ENCODE peak calls at places on chromosomes 6 and 20, in five cellular contexts. F is K562, O is HepG2, I is SK-N-SH, V is H1. U is an unnamed sample.
A peak's percentile ranks its signal among the peaks of the same experiment; 100 is the strongest.

GRCh38 chr6:80527552-80528052 is 421.1 kb downstream of the BCKDHB start:
- DNase-seq in F (no peak), O (peak; percentile 93), I (no peak), V (no peak), U (no peak)

GRCh38 chr6:155201461-155202226 is 62.2 kb upstream of the CLDN20 start:
- DNase-seq in F (no peak), O (no peak), I (no peak), V (no peak), U (no peak)

GRCh38 chr6:12785921-12786320 is 69.4 kb downstream of the PHACTR1 start:
- DNase-seq in F (no peak), O (no peak), I (no peak), V (no peak), U (no peak)

GRCh38 chr6:79077680-79078056 is 386 bp downstream of the PHIP start:
- DNase-seq in F (peak; percentile 57), O (no peak), I (peak; percentile 78), V (no peak), U (no peak)

GRCh38 chr6:25050356-25050755 is 114.6 kb upstream of the RIPOR2 start:
- DNase-seq in F (no peak), O (no peak), I (no peak), V (no peak), U (no peak)

GRCh38 chr6:154852700-154853099 is 119.5 kb downstream of the SCAF8 start:
- DNase-seq in F (no peak), O (peak; percentile 14), I (no peak), V (no peak), U (no peak)

GRCh38 chr6:138386897-138387296 is 9.2 kb downstream of the SMIM28 start:
- DNase-seq in F (no peak), O (no peak), I (no peak), V (no peak), U (no peak)

GRCh38 chr20:13286600-13286999 is 65.5 kb downstream of the ISM1 start:
- DNase-seq in F (no peak), O (no peak), I (no peak), V (no peak), U (no peak)

DNA sequence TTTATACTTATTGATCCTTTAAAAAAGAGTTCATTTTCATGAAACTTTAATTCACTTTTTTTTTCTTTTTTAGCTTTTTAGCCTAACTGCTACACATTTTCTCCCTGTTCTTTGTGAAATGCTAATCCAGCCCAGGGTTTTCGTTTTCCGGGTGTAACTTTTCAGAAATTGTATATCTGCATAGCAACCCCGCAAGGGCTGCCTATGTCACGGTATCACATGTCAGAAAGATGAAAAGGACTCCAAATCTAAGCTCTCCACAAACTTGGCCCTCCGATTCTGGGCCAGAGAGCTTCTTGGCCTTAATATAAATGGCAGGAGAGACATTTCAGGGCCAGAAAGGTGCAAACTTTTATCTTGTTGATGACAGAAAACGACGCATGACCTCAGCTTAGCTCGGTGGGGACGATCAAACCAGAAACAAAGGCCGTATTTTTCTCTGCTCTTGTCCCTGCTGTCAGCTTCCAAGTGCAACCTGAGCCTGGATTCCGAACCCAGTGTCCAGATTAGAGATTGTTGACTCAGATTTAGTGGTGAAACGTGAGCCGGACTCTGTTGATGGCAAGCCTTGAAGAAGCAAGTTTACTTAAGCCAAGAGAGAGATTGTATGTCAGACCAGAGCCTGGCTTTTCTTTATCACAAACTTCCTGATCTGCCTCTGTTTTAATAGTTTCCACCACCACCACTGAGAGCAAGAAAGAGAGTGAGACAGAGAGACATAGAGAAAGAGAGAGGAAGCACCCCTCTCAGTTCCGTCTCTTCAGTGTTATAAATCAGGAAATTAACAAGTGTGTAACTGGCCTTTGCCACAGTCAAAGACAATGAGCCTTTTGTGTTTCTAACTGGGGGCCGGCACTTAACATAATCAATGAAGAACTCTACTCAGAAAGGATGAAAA is 157.8 kb downstream of the SCML4 start:
- DNase-seq in F (no peak), O (peak; percentile 94), I (no peak), V (no peak), U (no peak)
- TF ChIP-seq RFX5 in F (no peak), O (peak; percentile 49), I (no peak), V (no peak), U (no peak)

DNA sequence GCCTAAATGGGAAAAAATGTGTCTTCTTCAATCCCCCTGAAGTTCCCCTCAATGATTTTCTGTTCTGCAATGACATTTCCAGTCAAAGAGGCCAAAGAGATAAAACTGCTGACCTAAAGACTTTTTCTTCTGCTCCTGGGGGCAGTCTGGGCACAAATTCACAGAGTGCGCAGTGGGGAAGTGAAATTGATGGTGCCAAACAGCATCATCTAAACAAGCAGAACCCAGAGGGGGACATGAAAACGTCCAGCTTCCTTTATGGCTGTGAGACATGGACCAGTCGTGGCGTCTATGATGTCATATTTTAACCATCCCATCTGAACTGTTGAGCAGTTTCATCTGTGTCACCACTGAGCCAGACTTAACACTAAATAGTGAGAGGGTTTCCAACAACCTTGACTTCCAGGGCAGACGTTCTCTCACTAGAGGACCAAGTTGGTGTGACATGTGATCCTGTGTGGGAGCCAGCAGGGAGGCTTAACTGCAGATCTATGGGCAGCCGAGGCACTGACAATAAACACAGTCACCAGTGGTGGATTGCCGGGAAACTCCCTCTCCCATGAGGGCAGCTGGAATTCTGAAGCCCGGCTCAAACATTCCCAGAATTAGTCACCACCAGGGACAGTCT is 12.4 kb downstream of the SCML4 start:
- DNase-seq in F (no peak), O (no peak), I (no peak), V (no peak), U (no peak)
- TF ChIP-seq TAF1 in F (no peak), O (no peak), I (no peak), V (no peak), U (no peak)

DNA sequence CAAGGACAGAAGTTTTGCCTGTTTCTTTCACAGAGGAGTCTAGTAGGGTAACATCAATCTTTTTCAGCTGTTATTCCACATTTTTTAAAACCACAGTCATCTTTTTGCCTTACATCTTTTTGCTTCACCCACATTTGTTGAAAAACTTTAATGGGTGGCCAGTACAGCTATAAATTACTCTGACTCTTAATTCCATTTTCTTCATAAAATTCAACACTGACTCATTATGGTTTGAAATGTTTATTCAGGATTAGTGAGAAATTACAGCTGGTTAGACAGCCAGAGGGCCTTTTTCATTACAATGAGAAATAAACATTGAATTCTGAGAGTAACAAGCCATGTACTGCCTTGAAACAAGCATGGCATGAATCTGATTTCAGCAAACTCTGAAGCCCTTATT is 19.6 kb downstream of the NDUFAF4 start:
- DNase-seq in F (no peak), O (no peak), I (no peak), V (no peak), U (no peak)
- TF ChIP-seq RFX5 in F (no peak), O (no peak), I (no peak), V (no peak), U (no peak)

DNA sequence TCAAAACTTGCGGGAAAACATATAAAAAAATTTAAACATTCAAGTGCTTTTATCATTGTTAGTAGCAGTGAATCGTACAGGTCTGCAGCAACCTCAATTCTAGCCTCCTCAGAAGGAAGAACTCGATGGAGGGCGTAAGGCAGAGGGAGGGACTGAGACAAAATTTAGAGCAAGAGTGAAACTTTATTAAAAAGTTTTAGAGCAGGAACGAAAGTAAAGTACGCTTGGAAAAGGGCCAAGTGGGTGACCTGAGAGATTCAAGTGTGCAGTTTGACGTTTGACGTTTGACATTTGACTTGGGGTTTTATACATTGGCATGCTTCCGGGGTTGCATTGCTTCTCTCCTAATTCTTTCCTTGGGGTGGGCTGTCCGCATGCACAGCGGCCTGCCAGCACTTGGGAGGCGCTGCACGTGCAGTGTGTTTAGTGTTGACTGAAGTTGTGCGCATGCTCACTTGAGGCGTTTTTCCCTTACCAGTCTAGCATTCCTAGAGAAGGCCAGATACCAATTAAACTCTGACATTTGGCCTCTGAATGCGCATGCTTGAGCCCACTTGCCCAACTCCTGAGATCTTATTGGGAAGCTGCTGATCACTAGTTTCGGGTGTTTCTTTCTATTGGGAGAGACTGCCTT is 82.6 kb downstream of the TBX18 start:
- DNase-seq in F (no peak), O (no peak), I (no peak), V (no peak), U (no peak)
- TF ChIP-seq TAF1 in F (no peak), O (no peak), I (no peak), V (no peak), U (no peak)

DNA sequence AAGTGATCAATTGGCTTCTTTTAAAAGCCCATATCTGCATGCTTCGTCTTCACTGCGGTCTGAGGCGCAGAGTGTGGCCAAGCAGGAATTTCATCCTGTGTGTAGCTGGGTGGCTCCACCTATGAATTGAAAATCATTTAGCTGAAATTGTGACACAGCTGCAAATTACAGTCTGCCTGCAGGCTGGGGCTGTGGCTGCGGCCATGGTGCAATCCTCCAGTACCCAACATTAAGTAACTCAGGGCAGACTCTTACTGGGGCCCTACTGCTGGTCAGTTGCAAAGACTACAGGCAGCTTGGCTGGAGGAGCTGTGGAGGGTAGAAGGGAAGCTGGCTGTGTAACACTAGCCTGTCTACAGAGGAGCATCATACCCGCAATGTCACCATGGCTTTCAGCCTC is 3.1 kb upstream of the TGM3 start:
- DNase-seq in F (no peak), O (no peak), I (no peak), V (no peak), U (no peak)
- TF ChIP-seq RFX5 in F (no peak), O (no peak), I (no peak), V (no peak), U (no peak)

GRCh38 chr6:143164565-143165105 is 103.9 kb downstream of the AIG1 start:
- DNase-seq in F (no peak), O (no peak), I (no peak), V (no peak), U (no peak)
- TF ChIP-seq TAF1 in F (peak; percentile 89), O (no peak), I (no peak), V (no peak), U (no peak)

GRCh38 chr6:71199796-71200195 is 88.8 kb upstream of the OGFRL1 start:
- DNase-seq in F (no peak), O (no peak), I (no peak), V (no peak), U (no peak)

GRCh38 chr6:71194730-71195129 is 93.9 kb upstream of the OGFRL1 start:
- DNase-seq in F (no peak), O (no peak), I (no peak), V (no peak), U (no peak)

GRCh38 chr6:71197770-71198169 is 90.8 kb upstream of the OGFRL1 start:
- DNase-seq in F (no peak), O (no peak), I (no peak), V (no peak), U (no peak)

GRCh38 chr6:71198908-71199307 is 89.7 kb upstream of the OGFRL1 start:
- DNase-seq in F (no peak), O (no peak), I (no peak), V (no peak), U (no peak)

DNA sequence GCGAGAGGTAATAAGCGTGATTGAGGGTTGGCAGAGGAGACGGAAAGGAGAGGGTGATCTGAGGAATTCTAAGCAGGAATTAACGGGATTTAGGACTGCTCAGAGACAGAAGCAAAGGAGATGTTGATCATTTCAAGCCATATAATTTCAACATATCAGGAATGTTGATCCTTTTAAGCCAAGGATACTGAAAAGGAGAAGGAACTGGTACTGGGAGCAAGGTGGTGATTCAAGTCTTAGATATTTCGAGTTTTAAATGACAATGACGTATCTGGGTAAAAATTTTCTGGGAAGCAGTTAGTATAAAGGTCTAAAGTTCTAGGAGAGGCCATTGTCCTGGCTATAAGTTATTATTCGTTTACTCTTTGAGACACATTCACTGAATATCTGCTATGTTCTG is 91.3 kb upstream of the OGFRL1 start:
- DNase-seq in F (no peak), O (no peak), I (no peak), V (no peak), U (no peak)
- TF ChIP-seq RFX5 in F (no peak), O (no peak), I (no peak), V (no peak), U (no peak)

GRCh38 chr6:167750956-167751358 is 75.8 kb upstream of the AFDN start:
- DNase-seq in F (no peak), O (peak; percentile 77), I (no peak), V (no peak), U (no peak)
- TF ChIP-seq TAF1 in F (no peak), O (no peak), I (no peak), V (no peak), U (no peak)